ENCODE peak calls at places on chromosome 13, in ten cellular contexts. C is IMR-90, B is colonic mucosa, M is mammary epithelial cell, T is H9, L is fibroblast of lung, P is neural progenitor cell, O is mesendoderm, G is GM23248, R is adipocyte. J is an unnamed sample.
A peak's percentile ranks its signal among the peaks of the same experiment; 100 is the strongest.

GRCh38 chr13:73039201-73040108 is 19.4 kb upstream of the KLF5 start:
- DNase-seq in R (peak; percentile 65), T (no peak), C (no peak), B (no peak), G (peak; percentile 6), P (no peak), M (no peak), L (no peak), O (peak; percentile 76), J (peak; percentile 66)

GRCh38 chr13:54449922-54450321 is 1421.3 kb downstream of the OLFM4 start:
- DNase-seq in L (no peak), C (no peak), G (no peak), M (no peak), B (no peak), R (no peak), T (no peak), P (no peak), O (peak; percentile 23), J (no peak)

GRCh38 chr13:47005761-47006414 is 109.0 kb upstream of the HTR2A start:
- DNase-seq in B (no peak), M (no peak), R (no peak), G (peak; percentile 51), O (no peak), C (peak; percentile 22), T (no peak), P (no peak), L (no peak), J (no peak)

GRCh38 chr13:40031031-40031430 is 375.6 kb downstream of the COG6 start:
- DNase-seq in L (peak; percentile 39), G (peak; percentile 61), B (no peak), P (no peak), C (peak; percentile 16), T (no peak), O (peak; percentile 5), M (peak; percentile 35), R (no peak), J (no peak)

GRCh38 chr13:38693641-38694040 is 6.8 kb downstream of the FREM2 start:
- DNase-seq in P (no peak), T (no peak), R (no peak), O (no peak), B (no peak), C (no peak), L (no peak), M (peak; percentile 26), G (no peak), J (no peak)

GRCh38 chr13:75454497-75454896 is 27.5 kb downstream of the TBC1D4 start:
- DNase-seq in C (no peak), O (no peak), B (no peak), G (no peak), L (no peak), R (no peak), T (no peak), P (no peak), M (peak; percentile 76), J (no peak)

GRCh38 chr13:41905600-41906254 is 55.2 kb downstream of the VWA8 start:
- DNase-seq in M (peak; percentile 45), R (no peak), C (peak; percentile 48), P (peak; percentile 35), B (no peak), O (peak; percentile 60), G (peak; percentile 71), L (peak; percentile 68), T (no peak), J (no peak)

GRCh38 chr13:46315491-46316075 is 71.5 kb downstream of the RUBCNL start:
- DNase-seq in L (no peak), R (no peak), P (no peak), G (no peak), B (no peak), O (peak; percentile 15), M (no peak), T (no peak), C (no peak), J (no peak)

GRCh38 chr13:67229438-67230242 is 496 bp downstream of the PCDH9 start:
- DNase-seq in L (peak; percentile 20), C (peak; percentile 10), P (peak; percentile 38), R (no peak), G (peak; percentile 36), B (no peak), T (no peak), O (peak; percentile 25), M (no peak), J (peak; percentile 64)

DNA sequence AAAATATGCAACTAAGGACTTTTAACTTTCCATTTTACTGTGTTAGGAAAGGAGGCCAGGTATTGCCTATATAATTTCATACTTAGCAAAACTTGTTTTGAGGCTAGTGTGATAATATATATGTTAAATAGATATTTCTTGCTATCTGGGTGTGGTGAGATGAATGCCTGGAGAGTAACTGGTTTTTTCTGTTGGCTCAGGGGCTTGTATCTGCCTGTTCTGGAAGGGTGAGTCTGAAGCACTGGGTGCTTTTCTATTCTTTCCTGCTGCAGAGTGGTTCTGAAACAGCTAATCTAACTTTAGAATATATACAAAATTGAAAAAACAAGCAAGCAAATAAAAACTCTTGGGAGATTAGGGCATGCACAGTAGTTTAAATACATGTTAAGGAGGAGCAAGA is 64.6 kb upstream of the MYCBP2 start:
- DNase-seq in M (no peak), L (no peak), R (no peak), G (no peak), T (no peak), B (no peak), P (no peak), C (no peak), O (no peak), J (no peak)
- H3K4me1 ChIP-seq in M (no peaks in the 10 kb centered on the region), L (peaks cover 5% of the 10 kb centered on the region), R (peaks cover 47% of the 10 kb centered on the region), G (peaks cover 35% of the 10 kb centered on the region), T (no peaks in the 10 kb centered on the region), B (no peaks in the 10 kb centered on the region), P (no peaks in the 10 kb centered on the region), C (peaks cover 6% of the 10 kb centered on the region), O (no peaks in the 10 kb centered on the region), J (no peaks in the 10 kb centered on the region)

DNA sequence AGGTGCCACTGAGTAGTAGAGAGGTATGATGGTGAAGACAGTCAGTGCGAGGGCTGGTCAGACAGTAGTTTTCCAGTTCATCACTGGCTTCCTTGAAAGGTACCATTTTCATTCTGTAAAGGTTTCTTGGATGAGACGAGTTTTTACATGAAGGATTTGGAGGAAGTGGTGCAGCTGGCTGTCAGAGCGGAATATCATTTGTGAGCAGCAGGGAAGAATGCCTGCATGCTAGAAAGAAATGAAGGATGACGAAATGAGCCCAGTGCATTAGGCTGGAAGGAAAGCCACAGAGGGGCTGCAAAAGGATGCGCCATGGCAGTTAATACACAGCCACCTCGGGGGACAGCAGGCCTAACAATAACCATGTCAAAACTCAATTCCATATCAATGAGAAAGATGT is 504.0 kb downstream of the RFC3 start:
- DNase-seq in M (no peak), T (no peak), R (no peak), L (no peak), C (no peak), P (no peak), G (no peak), O (no peak), B (no peak), J (no peak)
- H3K9ac ChIP-seq in M (no peak overlapping the region), T (no peak overlapping the region), R (no peak overlapping the region), L (no peak overlapping the region), C (no peak overlapping the region), P (no peak overlapping the region), G (no peak overlapping the region), O (no peak overlapping the region), B (no peak overlapping the region), J (no peak overlapping the region)

GRCh38 chr13:21033866-21034601 is 27.4 kb downstream of the LATS2 start:
- DNase-seq in O (no peak), G (peak; percentile 80), L (no peak), T (no peak), M (peak; percentile 78), P (no peak), B (no peak), C (no peak), R (peak; percentile 36), J (peak; percentile 41)
- H3K4me1 ChIP-seq in O (no peaks in the 10 kb centered on the region), G (peaks cover 51% of the 10 kb centered on the region), L (peaks cover 14% of the 10 kb centered on the region), T (no peaks in the 10 kb centered on the region), M (peaks cover 23% of the 10 kb centered on the region), P (peaks cover 10% of the 10 kb centered on the region), B (no peaks in the 10 kb centered on the region), C (peaks cover 33% of the 10 kb centered on the region), R (peaks cover 41% of the 10 kb centered on the region), J (no peaks in the 10 kb centered on the region)

DNA sequence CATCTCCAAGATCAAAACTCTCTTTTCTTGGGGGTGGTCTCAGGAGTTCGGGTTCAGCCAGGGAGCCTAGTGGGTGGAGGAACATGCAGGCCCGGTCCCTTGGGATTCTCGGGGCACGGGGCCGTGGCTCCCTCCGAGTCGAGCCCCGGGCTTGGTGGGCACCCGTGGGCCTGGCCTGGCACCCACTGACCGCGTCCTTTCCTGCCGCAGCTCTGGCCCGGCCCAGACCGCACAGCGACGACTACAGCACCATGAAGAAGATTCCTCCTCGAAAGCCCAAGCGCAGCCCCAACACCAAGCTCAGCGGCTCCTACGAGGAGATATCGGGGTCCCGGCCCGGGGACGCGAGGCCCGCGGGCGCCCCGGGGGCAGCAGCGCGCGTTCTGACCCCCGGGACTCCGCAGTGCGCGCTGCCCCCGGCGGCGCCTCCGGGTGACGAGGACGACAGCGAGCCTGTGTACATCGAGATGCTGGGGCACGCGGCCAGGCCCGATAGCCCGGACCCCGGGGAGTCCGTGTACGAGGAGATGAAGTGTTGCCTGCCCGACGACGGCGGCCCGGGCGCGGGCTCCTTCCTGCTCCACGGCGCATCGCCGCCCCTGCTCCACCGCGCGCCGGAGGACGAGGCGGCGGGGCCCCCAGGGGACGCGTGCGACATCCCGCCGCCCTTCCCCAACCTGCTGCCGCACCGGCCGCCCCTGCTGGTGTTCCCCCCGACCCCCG is 510.8 kb downstream of the MYO16 start:
- DNase-seq in M (no peak), P (no peak), R (no peak), O (no peak), G (no peak), C (no peak), L (no peak), T (no peak), B (no peak), J (no peak)
- H3K9ac ChIP-seq in M (no peak overlapping the region), P (no peak overlapping the region), R (no peak overlapping the region), O (no peak overlapping the region), G (no peak overlapping the region), C (no peak overlapping the region), L (no peak overlapping the region), T (no peak overlapping the region), B (no peak overlapping the region), J (no peak overlapping the region)

GRCh38 chr13:114315074-114315785 is 927 bp downstream of the CHAMP1 start:
- DNase-seq in O (no peak), T (no peak), G (no peak), R (peak; percentile 19), M (no peak), B (peak; percentile 8), C (no peak), L (no peak), P (no peak), J (no peak)

GRCh38 chr13:114313061-114313860 is 1.0 kb upstream of the CHAMP1 start:
- DNase-seq in P (no peak), R (no peak), L (no peak), C (peak; percentile 51), O (peak; percentile 40), G (peak; percentile 41), M (no peak), B (no peak), T (no peak), J (no peak)

GRCh38 chr13:114311387-114311786 is 2.9 kb upstream of the CHAMP1 start:
- DNase-seq in G (no peak), L (no peak), O (no peak), C (no peak), M (no peak), P (no peak), B (no peak), R (no peak), T (no peak), J (no peak)

GRCh38 chr13:114311908-114312307 is 2.4 kb upstream of the CHAMP1 start:
- DNase-seq in G (peak; percentile 39), M (no peak), B (no peak), O (no peak), P (no peak), R (peak; percentile 12), C (no peak), L (no peak), T (no peak), J (no peak)

GRCh38 chr13:114314074-114314912 is at the start of gene CHAMP1:
- DNase-seq in B (peak; percentile 95), O (peak; percentile 95), G (peak; percentile 99), T (peak; percentile 87), M (peak; percentile 93), P (peak; percentile 95), L (peak; percentile 96), C (peak; percentile 96), R (peak; percentile 99), J (peak; percentile 95)
- H3K4me1 ChIP-seq in B (no peaks in the 10 kb centered on the region), O (peaks cover 4% of the 10 kb centered on the region), G (peaks cover 47% of the 10 kb centered on the region), T (no peaks in the 10 kb centered on the region), M (peaks cover 10% of the 10 kb centered on the region), P (peaks cover 8% of the 10 kb centered on the region), L (peaks cover 13% of the 10 kb centered on the region), C (peaks cover 17% of the 10 kb centered on the region), R (peaks cover 44% of the 10 kb centered on the region), J (no peaks in the 10 kb centered on the region)